ENCODE peak calls at places on chromosomes 5 and 9, in six cellular contexts. I is HepG2, M is H9, A is pancreas, V is OCI-LY7, G is astrocyte. T is an unnamed sample. For H3K9me3, the result is how much of the 10 kb centered on the place peaks cover.

GRCh38 chr9:94250456-94250855 is 8.6 kb upstream of the ZNF169 start:
- DNase-seq in I (no peak), M (no peak), A (no peak), V (no peak), G (no peak), T (no peak)

GRCh38 chr9:137126786-137127185 is 12.2 kb upstream of the GRIN1 start:
- DNase-seq in I (no peak), M (no peak), A (no peak), V (peak), G (no peak), T (no peak)

GRCh38 chr5:79636981-79637733 is 24.9 kb downstream of the TENT2 start:
- DNase-seq in I (no peak), M (no peak), A (no peak), V (no peak), G (no peak), T (no peak)

GRCh38 chr5:172910828-172911627 is 48.2 kb upstream of the RPL26L1 start:
- DNase-seq in I (peak), M (peak), A (no peak), V (peak), G (peak), T (no peak)

GRCh38 chr9:117771162-117771561 is 67.0 kb downstream of the TLR4 start:
- DNase-seq in I (no peak), M (no peak), A (no peak), V (no peak), G (no peak), T (no peak)

GRCh38 chr9:118967901-118968300 is 401.3 kb downstream of the BRINP1 start:
- DNase-seq in I (no peak), M (no peak), A (no peak), V (no peak), G (no peak), T (no peak)

GRCh38 chr5:127031863-127032232 is 1.5 kb upstream of the MARCHF3 start:
- DNase-seq in I (no peak), M (no peak), A (no peak), V (no peak), G (no peak), T (no peak)

GRCh38 chr5:107635276-107635675 is 35.5 kb downstream of the EFNA5 start:
- DNase-seq in I (no peak), M (no peak), A (no peak), V (no peak), G (no peak), T (no peak)

GRCh38 chr9:137396227-137396626 is 26.7 kb downstream of the EXD3 start:
- DNase-seq in I (peak), M (no peak), A (no peak), V (no peak), G (peak), T (no peak)

GRCh38 chr9:14515564-14516198 is 177.6 kb downstream of the ZDHHC21 start:
- DNase-seq in I (no peak), M (peak), A (no peak), V (no peak), G (peak), T (no peak)

GRCh38 chr9:25964239-25964638 is 286.0 kb upstream of the TUSC1 start:
- DNase-seq in I (peak), M (peak), A (no peak), V (peak), G (peak), T (no peak)

GRCh38 chr9:117096138-117096537 is 318.7 kb downstream of the ASTN2 start:
- DNase-seq in I (no peak), M (no peak), A (no peak), V (no peak), G (no peak), T (no peak)

GRCh38 chr9:137286980-137287383 is 9.5 kb downstream of the TOR4A start:
- DNase-seq in I (peak), M (peak), A (peak), V (peak), G (no peak), T (no peak)

GRCh38 chr5:154287136-154287535 is 96.6 kb downstream of the GALNT10 start:
- DNase-seq in I (peak), M (peak), A (no peak), V (no peak), G (peak), T (no peak)
- H3K27ac ChIP-seq in I (no peak), M (no peak), A (no peak), V (no peak), G (peak), T (no peak)

GRCh38 chr5:179167871-179168451 is 107.8 kb downstream of the ZNF354C start:
- DNase-seq in I (no peak), M (peak), A (peak), V (no peak), G (no peak), T (no peak)
- H3K9me3 ChIP-seq in I (under half), M (under half), A (under half), V (under half), G (under half), T (under half)

GRCh38 chr9:127974769-127975261 is 6.0 kb downstream of the EEIG1 start:
- DNase-seq in I (no peak), M (peak), A (no peak), V (no peak), G (no peak), T (no peak)
- H3K27ac ChIP-seq in I (no peak), M (no peak), A (peak), V (peak), G (no peak), T (peak)

GRCh38 chr5:4561403-4561802 is 578.7 kb upstream of the ADAMTS16 start:
- DNase-seq in I (no peak), M (no peak), A (no peak), V (no peak), G (no peak), T (no peak)

GRCh38 chr5:4551034-4551433 is 589.1 kb upstream of the ADAMTS16 start:
- DNase-seq in I (no peak), M (no peak), A (no peak), V (no peak), G (peak), T (no peak)

GRCh38 chr5:4553130-4553529 is 587.0 kb upstream of the ADAMTS16 start:
- DNase-seq in I (no peak), M (no peak), A (no peak), V (no peak), G (no peak), T (no peak)

GRCh38 chr5:4553968-4554367 is 586.2 kb upstream of the ADAMTS16 start:
- DNase-seq in I (no peak), M (no peak), A (no peak), V (no peak), G (no peak), T (no peak)

GRCh38 chr5:4555739-4556285 is 584.3 kb upstream of the ADAMTS16 start:
- DNase-seq in I (no peak), M (no peak), A (no peak), V (no peak), G (no peak), T (no peak)
- H3K9me3 ChIP-seq in I (half or more), M (under half), A (under half), V (under half), G (under half), T (under half)

DNA sequence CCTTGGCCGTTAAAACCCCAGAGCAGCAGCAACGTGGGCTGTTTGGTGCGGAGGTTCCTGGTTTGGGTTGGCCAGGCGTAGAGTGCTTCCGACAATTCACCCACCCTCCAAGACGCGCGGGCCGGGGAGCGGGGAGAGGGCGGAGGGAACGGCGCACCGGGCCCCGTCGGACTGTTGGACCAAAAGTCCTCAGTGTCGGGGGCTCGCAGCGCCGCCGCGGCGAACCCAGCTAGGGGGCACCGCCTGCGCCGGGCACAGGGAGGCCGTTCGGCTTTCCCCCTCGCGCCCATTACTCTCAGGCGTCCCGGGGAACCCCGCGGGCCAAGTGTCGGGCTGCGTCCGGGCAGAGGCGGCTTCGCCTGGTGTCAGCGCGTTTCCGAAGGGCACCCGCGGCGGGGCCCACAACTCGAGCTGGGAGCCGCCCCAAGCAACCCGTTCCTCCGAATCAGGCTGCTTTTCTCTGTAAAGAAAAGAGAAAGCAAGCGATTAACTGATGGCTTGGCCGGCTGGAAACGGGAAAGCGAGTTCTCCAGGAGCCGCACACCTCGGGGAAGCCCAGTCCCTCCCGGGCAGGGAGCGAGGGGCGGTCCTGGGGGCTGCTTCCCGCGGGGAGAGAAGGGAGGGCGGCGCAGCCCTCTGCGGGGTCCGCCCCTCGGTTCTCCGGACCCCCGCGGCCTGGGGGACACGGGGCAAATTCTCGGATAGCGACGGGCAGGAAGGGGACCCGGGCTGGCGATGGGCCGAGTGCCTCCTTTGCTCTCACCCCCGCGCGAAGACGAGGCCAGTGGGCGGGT is 145.5 kb downstream of the ERCC6L2 start:
- DNase-seq in I (no peak), M (no peak), A (peak), V (no peak), G (no peak), T (peak)
- H3K27ac ChIP-seq in I (no peak), M (no peak), A (peak), V (no peak), G (no peak), T (peak)

GRCh38 chr9:92988215-92988731 is 41.0 kb downstream of the FGD3 start:
- DNase-seq in I (no peak), M (peak), A (no peak), V (no peak), G (no peak), T (no peak)
- H3K9me3 ChIP-seq in I (under half), M (under half), A (under half), V (under half), G (under half), T (under half)

T was measured in CD4-positive, alpha-beta T cell.